ENCODE peak calls at places on chromosomes 16 and 17, in six cellular contexts. One of them, this sample, is unnamed.
A peak's percentile ranks its signal among the peaks of the same experiment; 100 is the strongest.

GRCh38 chr17:34146440-34147043 is 108.5 kb upstream of the CCL2 start:
- DNase-seq in lung microvascular endothelial cell: peak; percentile 41
- DNase-seq in activated CD8-positive, alpha-beta memory T cell treated with anti-CD3 and anti-CD28 coated beads, Interleukin-2, amount 50 U/mL, for 4 hours: peak; percentile 30
- DNase-seq in activated CD4-positive, CD25-positive, alpha-beta regulatory T cell: peak; percentile 16
- DNase-seq in progenitor cell of endocrine pancreas: peak; percentile 46
- DNase-seq in NAMALWA: peak; percentile 55
- DNase-seq in this sample: peak; percentile 73

GRCh38 chr17:57461082-57461481 is 204.8 kb downstream of the MSI2 start:
- DNase-seq in lung microvascular endothelial cell: no peak
- DNase-seq in activated CD8-positive, alpha-beta memory T cell treated with anti-CD3 and anti-CD28 coated beads, Interleukin-2, amount 50 U/mL, for 4 hours: no peak
- DNase-seq in activated CD4-positive, CD25-positive, alpha-beta regulatory T cell: peak; percentile 31
- DNase-seq in progenitor cell of endocrine pancreas: no peak
- DNase-seq in NAMALWA: no peak
- DNase-seq in this sample: no peak

GRCh38 chr16:75477680-75478473 is 13.4 kb upstream of the TMEM170A start:
- DNase-seq in lung microvascular endothelial cell: no peak
- DNase-seq in activated CD8-positive, alpha-beta memory T cell treated with anti-CD3 and anti-CD28 coated beads, Interleukin-2, amount 50 U/mL, for 4 hours: no peak
- DNase-seq in activated CD4-positive, CD25-positive, alpha-beta regulatory T cell: no peak
- DNase-seq in progenitor cell of endocrine pancreas: no peak
- DNase-seq in NAMALWA: peak; percentile 41
- DNase-seq in this sample: no peak

GRCh38 chr17:64385187-64386083 is 5.2 kb downstream of the PECAM1 start:
- DNase-seq in lung microvascular endothelial cell: peak; percentile 93
- DNase-seq in activated CD8-positive, alpha-beta memory T cell treated with anti-CD3 and anti-CD28 coated beads, Interleukin-2, amount 50 U/mL, for 4 hours: peak; percentile 63
- DNase-seq in activated CD4-positive, CD25-positive, alpha-beta regulatory T cell: no peak
- DNase-seq in progenitor cell of endocrine pancreas: no peak
- DNase-seq in NAMALWA: no peak
- DNase-seq in this sample: no peak

GRCh38 chr17:35315283-35315682 is 58.1 kb downstream of the SLFN11 start:
- DNase-seq in lung microvascular endothelial cell: peak; percentile 58
- DNase-seq in activated CD8-positive, alpha-beta memory T cell treated with anti-CD3 and anti-CD28 coated beads, Interleukin-2, amount 50 U/mL, for 4 hours: no peak
- DNase-seq in activated CD4-positive, CD25-positive, alpha-beta regulatory T cell: no peak
- DNase-seq in progenitor cell of endocrine pancreas: no peak
- DNase-seq in NAMALWA: no peak
- DNase-seq in this sample: no peak

GRCh38 chr16:27174007-27174406 is 29.3 kb upstream of the KDM8 start:
- DNase-seq in lung microvascular endothelial cell: peak; percentile 45
- DNase-seq in activated CD8-positive, alpha-beta memory T cell treated with anti-CD3 and anti-CD28 coated beads, Interleukin-2, amount 50 U/mL, for 4 hours: peak; percentile 41
- DNase-seq in activated CD4-positive, CD25-positive, alpha-beta regulatory T cell: no peak
- DNase-seq in progenitor cell of endocrine pancreas: no peak
- DNase-seq in NAMALWA: peak; percentile 76
- DNase-seq in this sample: no peak

GRCh38 chr17:42895185-42895555 is 5.4 kb upstream of the G6PC1 start:
- DNase-seq in lung microvascular endothelial cell: peak; percentile 23
- DNase-seq in activated CD8-positive, alpha-beta memory T cell treated with anti-CD3 and anti-CD28 coated beads, Interleukin-2, amount 50 U/mL, for 4 hours: no peak
- DNase-seq in activated CD4-positive, CD25-positive, alpha-beta regulatory T cell: no peak
- DNase-seq in progenitor cell of endocrine pancreas: no peak
- DNase-seq in NAMALWA: no peak
- DNase-seq in this sample: no peak

GRCh38 chr16:9837481-9837880 is 344.7 kb downstream of the GRIN2A start:
- DNase-seq in lung microvascular endothelial cell: no peak
- DNase-seq in activated CD8-positive, alpha-beta memory T cell treated with anti-CD3 and anti-CD28 coated beads, Interleukin-2, amount 50 U/mL, for 4 hours: no peak
- DNase-seq in activated CD4-positive, CD25-positive, alpha-beta regulatory T cell: no peak
- DNase-seq in progenitor cell of endocrine pancreas: no peak
- DNase-seq in NAMALWA: no peak
- DNase-seq in this sample: no peak

GRCh38 chr16:2955779-2956565 is 8.1 kb upstream of the KREMEN2 start:
- DNase-seq in lung microvascular endothelial cell: no peak
- DNase-seq in activated CD8-positive, alpha-beta memory T cell treated with anti-CD3 and anti-CD28 coated beads, Interleukin-2, amount 50 U/mL, for 4 hours: no peak
- DNase-seq in activated CD4-positive, CD25-positive, alpha-beta regulatory T cell: no peak
- DNase-seq in progenitor cell of endocrine pancreas: no peak
- DNase-seq in NAMALWA: no peak
- DNase-seq in this sample: no peak

GRCh38 chr16:78407191-78407590 is 307.7 kb downstream of the WWOX start:
- DNase-seq in lung microvascular endothelial cell: no peak
- DNase-seq in activated CD8-positive, alpha-beta memory T cell treated with anti-CD3 and anti-CD28 coated beads, Interleukin-2, amount 50 U/mL, for 4 hours: no peak
- DNase-seq in activated CD4-positive, CD25-positive, alpha-beta regulatory T cell: no peak
- DNase-seq in progenitor cell of endocrine pancreas: no peak
- DNase-seq in NAMALWA: no peak
- DNase-seq in this sample: no peak

GRCh38 chr16:1313721-1314120 is 4.3 kb downstream of the UBE2I start:
- DNase-seq in lung microvascular endothelial cell: no peak
- DNase-seq in activated CD8-positive, alpha-beta memory T cell treated with anti-CD3 and anti-CD28 coated beads, Interleukin-2, amount 50 U/mL, for 4 hours: no peak
- DNase-seq in activated CD4-positive, CD25-positive, alpha-beta regulatory T cell: no peak
- DNase-seq in progenitor cell of endocrine pancreas: no peak
- DNase-seq in NAMALWA: no peak
- DNase-seq in this sample: no peak

GRCh38 chr17:32771396-32771795 is 105.5 kb downstream of the MYO1D start:
- DNase-seq in lung microvascular endothelial cell: peak; percentile 91
- DNase-seq in activated CD8-positive, alpha-beta memory T cell treated with anti-CD3 and anti-CD28 coated beads, Interleukin-2, amount 50 U/mL, for 4 hours: no peak
- DNase-seq in activated CD4-positive, CD25-positive, alpha-beta regulatory T cell: no peak
- DNase-seq in progenitor cell of endocrine pancreas: no peak
- DNase-seq in NAMALWA: no peak
- DNase-seq in this sample: no peak

GRCh38 chr17:10836966-10837599 is 804 bp downstream of the PIRT start:
- DNase-seq in lung microvascular endothelial cell: no peak
- DNase-seq in activated CD8-positive, alpha-beta memory T cell treated with anti-CD3 and anti-CD28 coated beads, Interleukin-2, amount 50 U/mL, for 4 hours: no peak
- DNase-seq in activated CD4-positive, CD25-positive, alpha-beta regulatory T cell: no peak
- DNase-seq in progenitor cell of endocrine pancreas: no peak
- DNase-seq in NAMALWA: no peak
- DNase-seq in this sample: no peak

GRCh38 chr17:39599006-39599664 is 8.6 kb downstream of the NEUROD2 start:
- DNase-seq in lung microvascular endothelial cell: no peak
- DNase-seq in activated CD8-positive, alpha-beta memory T cell treated with anti-CD3 and anti-CD28 coated beads, Interleukin-2, amount 50 U/mL, for 4 hours: no peak
- DNase-seq in activated CD4-positive, CD25-positive, alpha-beta regulatory T cell: no peak
- DNase-seq in progenitor cell of endocrine pancreas: no peak
- DNase-seq in NAMALWA: no peak
- DNase-seq in this sample: no peak

GRCh38 chr16:9395958-9396359 is 304.5 kb downstream of the HAPSTR1 start:
- DNase-seq in lung microvascular endothelial cell: no peak
- DNase-seq in activated CD8-positive, alpha-beta memory T cell treated with anti-CD3 and anti-CD28 coated beads, Interleukin-2, amount 50 U/mL, for 4 hours: no peak
- DNase-seq in activated CD4-positive, CD25-positive, alpha-beta regulatory T cell: no peak
- DNase-seq in progenitor cell of endocrine pancreas: no peak
- DNase-seq in NAMALWA: no peak
- DNase-seq in this sample: no peak

GRCh38 chr16:69563605-69564580 is 1.9 kb upstream of the NFAT5 start:
- DNase-seq in lung microvascular endothelial cell: peak; percentile 20
- DNase-seq in activated CD8-positive, alpha-beta memory T cell treated with anti-CD3 and anti-CD28 coated beads, Interleukin-2, amount 50 U/mL, for 4 hours: peak; percentile 52
- DNase-seq in activated CD4-positive, CD25-positive, alpha-beta regulatory T cell: peak; percentile 19
- DNase-seq in progenitor cell of endocrine pancreas: no peak
- DNase-seq in NAMALWA: peak; percentile 88
- DNase-seq in this sample: peak; percentile 29

GRCh38 chr17:49849711-49850610 is 2.1 kb upstream of the TAC4 start:
- DNase-seq in lung microvascular endothelial cell: no peak
- DNase-seq in activated CD8-positive, alpha-beta memory T cell treated with anti-CD3 and anti-CD28 coated beads, Interleukin-2, amount 50 U/mL, for 4 hours: no peak
- DNase-seq in activated CD4-positive, CD25-positive, alpha-beta regulatory T cell: no peak
- DNase-seq in progenitor cell of endocrine pancreas: no peak
- DNase-seq in NAMALWA: no peak
- DNase-seq in this sample: no peak

GRCh38 chr16:13895516-13895915 is 24.4 kb upstream of the ERCC4 start:
- DNase-seq in lung microvascular endothelial cell: no peak
- DNase-seq in activated CD8-positive, alpha-beta memory T cell treated with anti-CD3 and anti-CD28 coated beads, Interleukin-2, amount 50 U/mL, for 4 hours: no peak
- DNase-seq in activated CD4-positive, CD25-positive, alpha-beta regulatory T cell: no peak
- DNase-seq in progenitor cell of endocrine pancreas: no peak
- DNase-seq in NAMALWA: no peak
- DNase-seq in this sample: no peak

GRCh38 chr17:66526827-66527226 is 224.4 kb downstream of the PRKCA start:
- DNase-seq in lung microvascular endothelial cell: no peak
- DNase-seq in activated CD8-positive, alpha-beta memory T cell treated with anti-CD3 and anti-CD28 coated beads, Interleukin-2, amount 50 U/mL, for 4 hours: no peak
- DNase-seq in activated CD4-positive, CD25-positive, alpha-beta regulatory T cell: no peak
- DNase-seq in progenitor cell of endocrine pancreas: no peak
- DNase-seq in NAMALWA: no peak
- DNase-seq in this sample: no peak

GRCh38 chr17:5832886-5833285 is 237.3 kb upstream of the WSCD1 start:
- DNase-seq in lung microvascular endothelial cell: peak; percentile 77
- DNase-seq in activated CD8-positive, alpha-beta memory T cell treated with anti-CD3 and anti-CD28 coated beads, Interleukin-2, amount 50 U/mL, for 4 hours: no peak
- DNase-seq in activated CD4-positive, CD25-positive, alpha-beta regulatory T cell: no peak
- DNase-seq in progenitor cell of endocrine pancreas: no peak
- DNase-seq in NAMALWA: no peak
- DNase-seq in this sample: no peak

GRCh38 chr17:80112471-80113032 is 11.2 kb downstream of the GAA start:
- DNase-seq in lung microvascular endothelial cell: no peak
- DNase-seq in activated CD8-positive, alpha-beta memory T cell treated with anti-CD3 and anti-CD28 coated beads, Interleukin-2, amount 50 U/mL, for 4 hours: no peak
- DNase-seq in activated CD4-positive, CD25-positive, alpha-beta regulatory T cell: no peak
- DNase-seq in progenitor cell of endocrine pancreas: no peak
- DNase-seq in NAMALWA: no peak
- DNase-seq in this sample: no peak

GRCh38 chr17:81420769-81421462 is 25.7 kb downstream of the BAHCC1 start:
- DNase-seq in lung microvascular endothelial cell: peak; percentile 62
- DNase-seq in activated CD8-positive, alpha-beta memory T cell treated with anti-CD3 and anti-CD28 coated beads, Interleukin-2, amount 50 U/mL, for 4 hours: no peak
- DNase-seq in activated CD4-positive, CD25-positive, alpha-beta regulatory T cell: no peak
- DNase-seq in progenitor cell of endocrine pancreas: no peak
- DNase-seq in NAMALWA: no peak
- DNase-seq in this sample: no peak

GRCh38 chr16:22668318-22668717 is 145.6 kb upstream of the HS3ST2 start:
- DNase-seq in lung microvascular endothelial cell: no peak
- DNase-seq in activated CD8-positive, alpha-beta memory T cell treated with anti-CD3 and anti-CD28 coated beads, Interleukin-2, amount 50 U/mL, for 4 hours: no peak
- DNase-seq in activated CD4-positive, CD25-positive, alpha-beta regulatory T cell: no peak
- DNase-seq in progenitor cell of endocrine pancreas: no peak
- DNase-seq in NAMALWA: no peak
- DNase-seq in this sample: no peak

GRCh38 chr16:85520853-85521736 is 92.0 kb upstream of the GSE1 start:
- DNase-seq in lung microvascular endothelial cell: no peak
- DNase-seq in activated CD8-positive, alpha-beta memory T cell treated with anti-CD3 and anti-CD28 coated beads, Interleukin-2, amount 50 U/mL, for 4 hours: no peak
- DNase-seq in activated CD4-positive, CD25-positive, alpha-beta regulatory T cell: no peak
- DNase-seq in progenitor cell of endocrine pancreas: peak; percentile 58
- DNase-seq in NAMALWA: no peak
- DNase-seq in this sample: no peak

GRCh38 chr17:44956076-44956475 is 8.5 kb upstream of the KIF18B start:
- DNase-seq in lung microvascular endothelial cell: no peak
- DNase-seq in activated CD8-positive, alpha-beta memory T cell treated with anti-CD3 and anti-CD28 coated beads, Interleukin-2, amount 50 U/mL, for 4 hours: no peak
- DNase-seq in activated CD4-positive, CD25-positive, alpha-beta regulatory T cell: no peak
- DNase-seq in progenitor cell of endocrine pancreas: no peak
- DNase-seq in NAMALWA: no peak
- DNase-seq in this sample: no peak

GRCh38 chr16:22386976-22387375 is 12.6 kb upstream of the CDR2 start:
- DNase-seq in lung microvascular endothelial cell: peak; percentile 76
- DNase-seq in activated CD8-positive, alpha-beta memory T cell treated with anti-CD3 and anti-CD28 coated beads, Interleukin-2, amount 50 U/mL, for 4 hours: no peak
- DNase-seq in activated CD4-positive, CD25-positive, alpha-beta regulatory T cell: no peak
- DNase-seq in progenitor cell of endocrine pancreas: no peak
- DNase-seq in NAMALWA: no peak
- DNase-seq in this sample: no peak

GRCh38 chr16:50778284-50779163 is 36.6 kb downstream of the CYLD start:
- DNase-seq in lung microvascular endothelial cell: no peak
- DNase-seq in activated CD8-positive, alpha-beta memory T cell treated with anti-CD3 and anti-CD28 coated beads, Interleukin-2, amount 50 U/mL, for 4 hours: no peak
- DNase-seq in activated CD4-positive, CD25-positive, alpha-beta regulatory T cell: no peak
- DNase-seq in progenitor cell of endocrine pancreas: no peak
- DNase-seq in NAMALWA: no peak
- DNase-seq in this sample: no peak

GRCh38 chr16:65667013-65667578 is 545.2 kb upstream of the CDH11 start:
- DNase-seq in lung microvascular endothelial cell: no peak
- DNase-seq in activated CD8-positive, alpha-beta memory T cell treated with anti-CD3 and anti-CD28 coated beads, Interleukin-2, amount 50 U/mL, for 4 hours: no peak
- DNase-seq in activated CD4-positive, CD25-positive, alpha-beta regulatory T cell: no peak
- DNase-seq in progenitor cell of endocrine pancreas: no peak
- DNase-seq in NAMALWA: peak; percentile 5
- DNase-seq in this sample: no peak

GRCh38 chr17:78607061-78607460 is 29.9 kb upstream of the DNAH17 start:
- DNase-seq in lung microvascular endothelial cell: no peak
- DNase-seq in activated CD8-positive, alpha-beta memory T cell treated with anti-CD3 and anti-CD28 coated beads, Interleukin-2, amount 50 U/mL, for 4 hours: no peak
- DNase-seq in activated CD4-positive, CD25-positive, alpha-beta regulatory T cell: no peak
- DNase-seq in progenitor cell of endocrine pancreas: no peak
- DNase-seq in NAMALWA: no peak
- DNase-seq in this sample: no peak

GRCh38 chr16:87127061-87127765 is 190.0 kb downstream of the C16orf95 start:
- DNase-seq in lung microvascular endothelial cell: peak; percentile 72
- DNase-seq in activated CD8-positive, alpha-beta memory T cell treated with anti-CD3 and anti-CD28 coated beads, Interleukin-2, amount 50 U/mL, for 4 hours: no peak
- DNase-seq in activated CD4-positive, CD25-positive, alpha-beta regulatory T cell: no peak
- DNase-seq in progenitor cell of endocrine pancreas: no peak
- DNase-seq in NAMALWA: no peak
- DNase-seq in this sample: no peak

GRCh38 chr17:1548032-1548431 is 14.6 kb downstream of the PITPNA start:
- DNase-seq in lung microvascular endothelial cell: no peak
- DNase-seq in activated CD8-positive, alpha-beta memory T cell treated with anti-CD3 and anti-CD28 coated beads, Interleukin-2, amount 50 U/mL, for 4 hours: no peak
- DNase-seq in activated CD4-positive, CD25-positive, alpha-beta regulatory T cell: no peak
- DNase-seq in progenitor cell of endocrine pancreas: no peak
- DNase-seq in NAMALWA: no peak
- DNase-seq in this sample: no peak